ENCODE peak calls at places on chromosomes 12 and 14, in nine cellular contexts. T, A, S, K, U, Z, N, E and G are unnamed samples. For H3K27me3, the result is how much of the 10 kb centered on the place peaks cover.

GRCh38 chr14:104296388-104297312 is 158.3 kb downstream of the KIF26A start:
- DNase-seq in T (no peak), A (no peak), S (peak), K (no peak), U (no peak), Z (no peak), N (peak), E (no peak), G (no peak)

GRCh38 chr12:48029811-48030650 is 25.8 kb upstream of the COL2A1 start:
- DNase-seq in T (no peak), A (no peak), S (no peak), K (no peak), U (no peak), Z (no peak), N (no peak), E (no peak), G (no peak)

GRCh38 chr14:81986005-81986404 is 452.4 kb upstream of the SEL1L start:
- DNase-seq in T (peak), A (no peak), S (no peak), K (no peak), U (no peak), Z (no peak), N (no peak), E (no peak), G (no peak)

GRCh38 chr12:62601765-62602444 is 135.3 kb downstream of the MON2 start:
- DNase-seq in T (no peak), A (no peak), S (no peak), K (no peak), U (no peak), Z (no peak), N (no peak), E (no peak), G (no peak)

GRCh38 chr12:69966839-69967238 is 141.8 kb downstream of the MYRFL start:
- DNase-seq in T (no peak), A (no peak), S (no peak), K (no peak), U (no peak), Z (peak), N (no peak), E (no peak), G (peak)

GRCh38 chr12:68727776-68728175 is 18.2 kb upstream of the SLC35E3 start:
- DNase-seq in T (no peak), A (no peak), S (no peak), K (no peak), U (no peak), Z (no peak), N (no peak), E (no peak), G (no peak)

GRCh38 chr12:57726151-57726883 is 12.2 kb downstream of the AGAP2 start:
- DNase-seq in T (peak), A (peak), S (peak), K (peak), U (peak), Z (peak), N (peak), E (peak), G (peak)

GRCh38 chr12:124904306-124905098 is 9.9 kb downstream of the UBC start:
- DNase-seq in T (peak), A (peak), S (peak), K (no peak), U (peak), Z (peak), N (peak), E (no peak), G (peak)

GRCh38 chr12:4830568-4830967 is 79.1 kb upstream of the KCNA1 start:
- DNase-seq in T (no peak), A (no peak), S (no peak), K (no peak), U (no peak), Z (no peak), N (no peak), E (no peak), G (no peak)

GRCh38 chr14:104865631-104866441 is 768 bp downstream of the CEP170B start:
- DNase-seq in T (peak), A (peak), S (peak), K (peak), U (no peak), Z (peak), N (peak), E (no peak), G (peak)

GRCh38 chr14:90154110-90154509 is 92.3 kb downstream of the KCNK13 start:
- DNase-seq in T (no peak), A (no peak), S (no peak), K (no peak), U (no peak), Z (no peak), N (no peak), E (no peak), G (no peak)

GRCh38 chr14:71063351-71063750 is 156.1 kb downstream of the PCNX1 start:
- DNase-seq in T (no peak), A (no peak), S (no peak), K (no peak), U (no peak), Z (no peak), N (no peak), E (no peak), G (no peak)

GRCh38 chr14:52150162-52150561 is 81.3 kb upstream of the NID2 start:
- DNase-seq in T (no peak), A (no peak), S (no peak), K (no peak), U (no peak), Z (no peak), N (no peak), E (no peak), G (no peak)

GRCh38 chr12:24997970-24998582 is 49.2 kb upstream of the BCAT1 start:
- DNase-seq in T (no peak), A (no peak), S (no peak), K (no peak), U (no peak), Z (peak), N (no peak), E (no peak), G (peak)

GRCh38 chr12:26746315-26746714 is 86.7 kb downstream of the ITPR2 start:
- DNase-seq in T (no peak), A (no peak), S (no peak), K (no peak), U (no peak), Z (peak), N (no peak), E (no peak), G (peak)

GRCh38 chr14:74459289-74459946 is 33.4 kb upstream of the SYNDIG1L start:
- DNase-seq in T (peak), A (peak), S (no peak), K (no peak), U (no peak), Z (peak), N (no peak), E (no peak), G (peak)

GRCh38 chr14:78746086-78746595 is 576.0 kb downstream of the NRXN3 start:
- DNase-seq in T (no peak), A (no peak), S (no peak), K (no peak), U (no peak), Z (no peak), N (no peak), E (no peak), G (no peak)

GRCh38 chr12:72491399-72491798 is 219.2 kb downstream of the TRHDE start:
- DNase-seq in T (no peak), A (no peak), S (no peak), K (no peak), U (no peak), Z (peak), N (no peak), E (no peak), G (no peak)

GRCh38 chr14:51006781-51007211 is 62.5 kb upstream of the PYGL start:
- DNase-seq in T (no peak), A (peak), S (no peak), K (no peak), U (peak), Z (peak), N (no peak), E (no peak), G (no peak)

GRCh38 chr12:87439990-87440827 is 589.0 kb downstream of the C12orf50 start:
- DNase-seq in T (peak), A (no peak), S (no peak), K (no peak), U (no peak), Z (peak), N (peak), E (no peak), G (peak)

GRCh38 chr14:28494196-28494595 is 272.4 kb upstream of the FOXG1 start:
- DNase-seq in T (no peak), A (no peak), S (no peak), K (no peak), U (no peak), Z (no peak), N (no peak), E (no peak), G (no peak)

GRCh38 chr12:19223018-19223417 is 93.5 kb downstream of the PLEKHA5 start:
- DNase-seq in T (no peak), A (no peak), S (no peak), K (no peak), U (no peak), Z (no peak), N (no peak), E (no peak), G (no peak)

GRCh38 chr14:70822706-70823185 is 13.4 kb upstream of the MAP3K9 start:
- DNase-seq in T (peak), A (no peak), S (no peak), K (no peak), U (no peak), Z (peak), N (peak), E (no peak), G (no peak)

GRCh38 chr14:78902010-78902623 is 731.9 kb downstream of the NRXN3 start:
- DNase-seq in T (peak), A (no peak), S (no peak), K (no peak), U (peak), Z (peak), N (peak), E (no peak), G (peak)

GRCh38 chr12:26338574-26339572 is 143.5 kb downstream of the SSPN start:
- DNase-seq in T (no peak), A (no peak), S (no peak), K (no peak), U (peak), Z (peak), N (no peak), E (no peak), G (peak)

GRCh38 chr12:126617312-126617711 is 1552.1 kb downstream of the AACS start:
- DNase-seq in T (no peak), A (no peak), S (no peak), K (no peak), U (no peak), Z (no peak), N (no peak), E (no peak), G (no peak)

GRCh38 chr12:112714166-112714565 is 77.4 kb upstream of the RPH3A start:
- DNase-seq in T (no peak), A (no peak), S (no peak), K (no peak), U (no peak), Z (no peak), N (no peak), E (no peak), G (no peak)

GRCh38 chr14:77260631-77261030 is 10.4 kb downstream of the NGB start:
- DNase-seq in T (peak), A (no peak), S (no peak), K (no peak), U (no peak), Z (no peak), N (no peak), E (no peak), G (no peak)

GRCh38 chr12:69821441-69822204 is 3.4 kb upstream of the MYRFL start:
- DNase-seq in T (no peak), A (no peak), S (no peak), K (no peak), U (peak), Z (peak), N (no peak), E (no peak), G (peak)

GRCh38 chr14:91753501-91754128 is 21.7 kb upstream of the CATSPERB start:
- DNase-seq in T (no peak), A (no peak), S (no peak), K (no peak), U (no peak), Z (no peak), N (no peak), E (no peak), G (no peak)

GRCh38 chr14:43411841-43412240 is 1095.2 kb downstream of the FSCB start:
- DNase-seq in T (peak), A (no peak), S (no peak), K (no peak), U (no peak), Z (no peak), N (no peak), E (no peak), G (no peak)

GRCh38 chr14:61452452-61452851 is 131.1 kb downstream of the PRKCH start:
- DNase-seq in T (no peak), A (no peak), S (no peak), K (no peak), U (no peak), Z (no peak), N (no peak), E (no peak), G (no peak)

GRCh38 chr12:88153959-88154358 is 11.9 kb downstream of the TMTC3 start:
- DNase-seq in T (peak), A (no peak), S (no peak), K (no peak), U (no peak), Z (peak), N (no peak), E (no peak), G (peak)

GRCh38 chr12:118015944-118016343 is 559 bp upstream of the RFC5 start:
- DNase-seq in T (no peak), A (no peak), S (no peak), K (no peak), U (no peak), Z (no peak), N (no peak), E (no peak), G (no peak)

GRCh38 chr12:118016424-118017264 is at the start of gene RFC5:
- DNase-seq in T (peak), A (peak), S (peak), K (peak), U (peak), Z (peak), N (peak), E (peak), G (peak)

GRCh38 chr12:118015306-118015705 is 1.2 kb upstream of the RFC5 start:
- DNase-seq in T (no peak), A (no peak), S (no peak), K (no peak), U (no peak), Z (no peak), N (no peak), E (no peak), G (no peak)

GRCh38 chr12:118020036-118020435 is 3.5 kb downstream of the RFC5 start:
- DNase-seq in T (no peak), A (no peak), S (no peak), K (no peak), U (no peak), Z (no peak), N (no peak), E (no peak), G (no peak)

GRCh38 chr12:118017926-118018325 is 1.4 kb downstream of the RFC5 start:
- DNase-seq in T (no peak), A (no peak), S (no peak), K (no peak), U (no peak), Z (no peak), N (no peak), E (no peak), G (no peak)
- H3K4me3 ChIP-seq in T (no peak), A (no peak), S (no peak), K (no peak), U (no peak), Z (no peak), N (no peak), E (no peak), G (no peak)

GRCh38 chr12:94732367-94732990 is 82.1 kb upstream of the TMCC3 start:
- DNase-seq in T (no peak), A (no peak), S (no peak), K (no peak), U (no peak), Z (no peak), N (no peak), E (no peak), G (no peak)

GRCh38 chr12:94731733-94732360 is 81.5 kb upstream of the TMCC3 start:
- DNase-seq in T (no peak), A (no peak), S (no peak), K (no peak), U (no peak), Z (no peak), N (no peak), E (no peak), G (no peak)

GRCh38 chr12:94735985-94736384 is 85.6 kb upstream of the TMCC3 start:
- DNase-seq in T (no peak), A (no peak), S (no peak), K (no peak), U (no peak), Z (no peak), N (no peak), E (no peak), G (no peak)

GRCh38 chr12:94733727-94734126 is 83.4 kb upstream of the TMCC3 start:
- DNase-seq in T (no peak), A (no peak), S (no peak), K (no peak), U (no peak), Z (no peak), N (no peak), E (no peak), G (no peak)

DNA sequence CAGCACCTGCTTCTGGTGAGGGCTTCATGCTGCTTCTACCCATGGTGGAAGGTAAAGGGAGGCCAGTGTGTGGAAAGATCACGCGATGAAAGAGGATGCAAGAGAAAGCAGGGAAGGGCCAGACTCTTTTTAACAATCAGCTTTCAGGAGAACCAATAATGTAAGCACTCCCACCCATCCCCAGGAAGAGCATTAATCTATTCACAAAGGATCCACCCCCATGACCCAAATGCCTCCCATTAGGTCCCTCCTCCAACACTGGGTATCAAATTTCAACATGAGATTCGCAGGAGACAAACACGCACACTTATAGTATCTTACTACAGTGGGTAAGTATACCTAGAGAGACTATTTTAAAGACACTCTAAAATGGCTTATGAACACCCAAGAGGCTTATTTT is 80.5 kb upstream of the TMCC3 start:
- DNase-seq in T (no peak), A (no peak), S (no peak), K (no peak), U (no peak), Z (no peak), N (no peak), E (no peak), G (no peak)
- TF ChIP-seq CTCF in T (no peak), A (no peak), S (no peak), K (no peak), U (no peak), Z (no peak), N (no peak), E (no peak), G (no peak)

DNA sequence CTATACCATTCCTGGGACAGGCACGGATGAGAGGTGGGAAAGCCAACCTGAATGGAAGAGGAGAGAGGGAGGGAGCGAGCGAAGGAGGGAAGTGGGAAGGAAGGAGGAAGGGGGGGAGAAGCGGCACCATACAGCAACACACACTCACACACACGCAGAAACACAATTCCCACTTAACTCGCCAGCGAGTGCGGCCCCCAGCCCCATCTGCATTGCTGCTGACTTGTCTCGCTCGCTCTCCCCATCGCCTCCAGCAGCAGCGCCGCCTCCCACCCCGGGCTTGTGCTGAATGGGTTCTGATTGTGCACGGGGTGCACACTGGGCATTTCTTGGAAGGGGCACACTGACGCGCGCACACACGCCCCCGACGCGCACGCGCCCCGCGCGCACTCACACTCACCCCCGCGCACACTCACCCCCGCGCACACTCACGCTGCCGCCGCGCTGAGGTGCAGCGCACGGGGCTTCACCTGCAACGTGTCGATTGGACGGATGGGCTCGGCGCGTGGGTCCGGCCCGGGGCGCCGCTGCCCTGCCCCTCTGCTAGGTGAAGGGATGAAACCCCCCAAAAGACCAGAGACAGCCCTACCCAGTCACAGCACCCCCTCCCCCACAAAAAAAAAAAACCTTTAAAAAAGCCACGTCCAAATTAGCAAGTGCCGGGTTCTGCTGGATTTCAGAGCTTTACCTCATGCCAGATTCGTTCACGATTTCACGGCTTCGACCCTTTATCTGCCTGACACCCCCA is 680 bp downstream of the GRIN2B start:
- DNase-seq in T (peak), A (no peak), S (no peak), K (no peak), U (no peak), Z (no peak), N (no peak), E (no peak), G (no peak)
- H3K27me3 ChIP-seq in T (half or more), A (half or more), S (half or more), K (under half), U (under half), Z (under half), N (half or more), E (under half), G (under half)

GRCh38 chr12:10154145-10154496 is 17.8 kb downstream of the OLR1 start:
- DNase-seq in T (no peak), A (no peak), S (no peak), K (no peak), U (no peak), Z (no peak), N (no peak), E (no peak), G (no peak)
- H3K4me3 ChIP-seq in T (peak), A (peak), S (peak), K (peak), U (peak), Z (no peak), N (no peak), E (peak), G (peak)

GRCh38 chr12:80186727-80187217 is 87.4 kb downstream of the OTOGL start:
- DNase-seq in T (peak), A (no peak), S (peak), K (no peak), U (no peak), Z (peak), N (peak), E (peak), G (peak)

GRCh38 chr12:80187660-80188090 is 88.3 kb downstream of the OTOGL start:
- DNase-seq in T (no peak), A (peak), S (peak), K (no peak), U (no peak), Z (peak), N (no peak), E (no peak), G (peak)

GRCh38 chr12:80190001-80190400 is 90.7 kb downstream of the OTOGL start:
- DNase-seq in T (no peak), A (no peak), S (no peak), K (no peak), U (no peak), Z (peak), N (no peak), E (no peak), G (no peak)

GRCh38 chr12:80188566-80188965 is 89.2 kb downstream of the OTOGL start:
- DNase-seq in T (no peak), A (no peak), S (no peak), K (no peak), U (no peak), Z (peak), N (no peak), E (no peak), G (no peak)

GRCh38 chr12:80189241-80189640 is 89.9 kb downstream of the OTOGL start:
- DNase-seq in T (no peak), A (no peak), S (no peak), K (no peak), U (no peak), Z (peak), N (no peak), E (no peak), G (peak)
- TF ChIP-seq CTCF in T (no peak), A (no peak), S (no peak), K (no peak), U (no peak), Z (peak), N (no peak), E (no peak), G (no peak)